ENCODE peak calls at places on chromosomes 3 and 15, in four cellular contexts. N, Q, W and D are unnamed samples.

GRCh38 chr15:47484119-47484518 is 233.2 kb upstream of the SEMA6D start:
- DNase-seq in N (peak; percentile 17), Q (no peak), W (no peak), D (no peak)

GRCh38 chr3:197854596-197855343 is 63.7 kb downstream of the LRCH3 start:
- DNase-seq in Q (no peak), N (peak; percentile 98), W (no peak), D (peak; percentile 79)

GRCh38 chr15:69468241-69469121 is 15.9 kb downstream of the RPLP1 start:
- DNase-seq in N (peak; percentile 80), W (no peak), Q (peak; percentile 88), D (peak; percentile 94)

GRCh38 chr3:134877788-134878187 is 82.7 kb downstream of the EPHB1 start:
- DNase-seq in N (no peak), Q (no peak), W (no peak), D (no peak)

GRCh38 chr3:4823986-4824947 is 155.0 kb upstream of the BHLHE40 start:
- DNase-seq in W (no peak), N (no peak), Q (no peak), D (no peak)

GRCh38 chr15:66287461-66288055 is 5.8 kb upstream of the DIS3L start:
- DNase-seq in W (no peak), N (peak; percentile 54), Q (no peak), D (peak; percentile 18)

GRCh38 chr15:75172168-75172841 is 29.4 kb upstream of the C15orf39 start:
- DNase-seq in Q (no peak), W (no peak), N (no peak), D (no peak)

GRCh38 chr3:9404680-9405079 is 7.3 kb downstream of the SETD5 start:
- DNase-seq in W (no peak), Q (no peak), N (no peak), D (no peak)

GRCh38 chr15:96324192-96324895 is 6.2 kb upstream of the NR2F2 start:
- DNase-seq in W (no peak), N (peak; percentile 58), Q (no peak), D (no peak)

GRCh38 chr15:32718082-32718821 is 448 bp downstream of the GREM1 start:
- DNase-seq in Q (no peak), N (peak; percentile 43), W (peak; percentile 36), D (no peak)

GRCh38 chr3:33131328-33132018 is 17.7 kb downstream of the CRTAP start:
- DNase-seq in N (peak; percentile 78), Q (peak; percentile 43), W (peak; percentile 42), D (peak; percentile 70)

GRCh38 chr3:194130807-194131589 is 5.0 kb upstream of the HES1 start:
- DNase-seq in N (peak; percentile 56), Q (peak; percentile 41), W (no peak), D (peak; percentile 98)

GRCh38 chr3:134432236-134432635 is 53.5 kb downstream of the ANAPC13 start:
- DNase-seq in N (no peak), W (no peak), Q (no peak), D (no peak)

GRCh38 chr15:100114100-100114499 is 227.7 kb downstream of the ADAMTS17 start:
- DNase-seq in N (peak; percentile 95), W (no peak), Q (peak; percentile 34), D (no peak)

GRCh38 chr3:100602506-100603444 is 6.6 kb upstream of the ADGRG7 start:
- DNase-seq in N (peak; percentile 14), Q (no peak), W (no peak), D (peak; percentile 28)

GRCh38 chr15:74274485-74275038 is 38.4 kb downstream of the CCDC33 start:
- DNase-seq in N (no peak), Q (no peak), W (peak; percentile 61), D (no peak)

GRCh38 chr15:70757627-70758026 is 5.7 kb downstream of the UACA start:
- DNase-seq in Q (no peak), N (no peak), W (no peak), D (no peak)